ENCODE peak calls at places on chromosomes 4 and X, in eight cellular contexts. W, E, B, O, I, H, Y and R are unnamed samples.

GRCh38 chr4:105461221-105462041 is 12.4 kb downstream of the PPA2 start:
- DNase-seq in W (no peak), E (no peak), B (no peak), O (no peak), I (peak; percentile 71), H (no peak), Y (no peak), R (peak; percentile 57)

GRCh38 chr4:4574052-4574451 is 32.2 kb upstream of the STX18 start:
- DNase-seq in W (no peak), E (no peak), B (no peak), O (no peak), I (no peak), H (no peak), Y (no peak), R (no peak)

GRCh38 chr4:130419576-130419975 is 1323.6 kb downstream of the C4orf33 start:
- DNase-seq in W (no peak), E (peak; percentile 26), B (no peak), O (no peak), I (no peak), H (peak; percentile 3), Y (no peak), R (no peak)

GRCh38 chr4:142909908-142910307 is 63.8 kb upstream of the INPP4B start:
- DNase-seq in W (no peak), E (no peak), B (no peak), O (no peak), I (peak; percentile 2), H (peak; percentile 34), Y (no peak), R (no peak)

GRCh38 chrX:142089193-142089592 is 115.9 kb downstream of the MAGEC2 start:
- DNase-seq in W (no peak), E (peak; percentile 8), B (peak; percentile 10), O (no peak), I (peak; percentile 29), H (peak; percentile 1), Y (no peak), R (peak; percentile 2)

GRCh38 chr4:88489100-88489761 is 32.3 kb downstream of the HERC5 start:
- DNase-seq in W (no peak), E (no peak), B (no peak), O (no peak), I (no peak), H (no peak), Y (no peak), R (no peak)

GRCh38 chr4:17535906-17536305 is 20.9 kb downstream of the CLRN2 start:
- DNase-seq in W (no peak), E (peak; percentile 22), B (no peak), O (no peak), I (peak; percentile 32), H (no peak), Y (no peak), R (no peak)

GRCh38 chrX:100413231-100413630 is 3.2 kb upstream of the PCDH19 start:
- DNase-seq in W (peak; percentile 48), E (peak; percentile 61), B (peak; percentile 66), O (no peak), I (peak; percentile 61), H (peak; percentile 71), Y (no peak), R (peak; percentile 10)

GRCh38 chrX:144612076-144612475 is 635.2 kb upstream of the SPANXN1 start:
- DNase-seq in W (no peak), E (no peak), B (no peak), O (no peak), I (no peak), H (no peak), Y (no peak), R (no peak)

GRCh38 chrX:150616179-150616862 is 47.9 kb downstream of the MTM1 start:
- DNase-seq in W (no peak), E (no peak), B (no peak), O (no peak), I (no peak), H (no peak), Y (no peak), R (no peak)

GRCh38 chr4:11343536-11343935 is 85.2 kb downstream of the HS3ST1 start:
- DNase-seq in W (no peak), E (no peak), B (no peak), O (no peak), I (peak; percentile 7), H (no peak), Y (no peak), R (no peak)

GRCh38 chr4:48297447-48297846 is 27.8 kb upstream of the TEC start:
- DNase-seq in W (peak; percentile 42), E (no peak), B (no peak), O (no peak), I (no peak), H (no peak), Y (no peak), R (no peak)

GRCh38 chr4:153758688-153759406 is 977 bp downstream of the RNF175 start:
- DNase-seq in W (no peak), E (no peak), B (no peak), O (no peak), I (no peak), H (no peak), Y (no peak), R (no peak)

GRCh38 chrX:1401611-1402430 is 9.9 kb upstream of the SLC25A6 start:
- DNase-seq in W (no peak), E (no peak), B (no peak), O (no peak), I (no peak), H (no peak), Y (peak; percentile 67), R (no peak)

GRCh38 chrX:101452051-101452450 is 33.2 kb upstream of the ARMCX4 start:
- DNase-seq in W (no peak), E (no peak), B (no peak), O (no peak), I (peak; percentile 1), H (no peak), Y (no peak), R (no peak)

GRCh38 chr4:119299221-119300071 is 22.5 kb downstream of the FABP2 start:
- DNase-seq in W (no peak), E (peak; percentile 42), B (no peak), O (no peak), I (peak; percentile 12), H (peak; percentile 17), Y (no peak), R (peak; percentile 10)

GRCh38 chr4:113434247-113434587 is 327.3 kb downstream of the CAMK2D start:
- DNase-seq in W (no peak), E (peak; percentile 78), B (no peak), O (no peak), I (peak; percentile 81), H (no peak), Y (no peak), R (peak; percentile 55)

GRCh38 chrX:53362439-53362838 is 60.0 kb downstream of the SMC1A start:
- DNase-seq in W (no peak), E (no peak), B (no peak), O (no peak), I (peak; percentile 12), H (no peak), Y (no peak), R (no peak)